ENCODE peak calls at places on chromosomes 7 and 10, in five cellular contexts. One of them, this sample, is unnamed.

GRCh38 chr7:152615052-152615741 is 60.7 kb downstream of the XRCC2 start:
- DNase-seq in activated naive CD4-positive, alpha-beta T cell: no peak
- DNase-seq in T-cell: no peak
- DNase-seq in ureter: no peak
- DNase-seq in mammary epithelial cell: no peak
- DNase-seq in this sample: no peak

GRCh38 chr7:155729847-155730246 is 82.4 kb downstream of the SHH start:
- DNase-seq in activated naive CD4-positive, alpha-beta T cell: no peak
- DNase-seq in T-cell: no peak
- DNase-seq in ureter: no peak
- DNase-seq in mammary epithelial cell: peak
- DNase-seq in this sample: peak

GRCh38 chr10:132389631-132390454 is 7.2 kb upstream of the PWWP2B start:
- DNase-seq in activated naive CD4-positive, alpha-beta T cell: no peak
- DNase-seq in T-cell: no peak
- DNase-seq in mammary epithelial cell: no peak
- DNase-seq in ureter: no peak
- DNase-seq in this sample: no peak

GRCh38 chr10:121683803-121684202 is 85.6 kb upstream of the FGFR2 start:
- DNase-seq in activated naive CD4-positive, alpha-beta T cell: no peak
- DNase-seq in T-cell: no peak
- DNase-seq in mammary epithelial cell: no peak
- DNase-seq in ureter: no peak
- DNase-seq in this sample: no peak

GRCh38 chr10:86294346-86295265 is 72.0 kb downstream of the GRID1 start:
- DNase-seq in T-cell: no peak
- DNase-seq in mammary epithelial cell: no peak
- DNase-seq in ureter: peak
- DNase-seq in activated naive CD4-positive, alpha-beta T cell: no peak
- DNase-seq in this sample: no peak

GRCh38 chr7:81210092-81211064 is 291.5 kb upstream of the SEMA3C start:
- DNase-seq in ureter: no peak
- DNase-seq in T-cell: no peak
- DNase-seq in activated naive CD4-positive, alpha-beta T cell: no peak
- DNase-seq in mammary epithelial cell: no peak
- DNase-seq in this sample: no peak

GRCh38 chr7:138519061-138519798 is 59.2 kb downstream of the TRIM24 start:
- DNase-seq in T-cell: no peak
- DNase-seq in activated naive CD4-positive, alpha-beta T cell: no peak
- DNase-seq in ureter: no peak
- DNase-seq in mammary epithelial cell: no peak
- DNase-seq in this sample: no peak

GRCh38 chr7:105759670-105760548 is 116.5 kb downstream of the ATXN7L1 start:
- DNase-seq in mammary epithelial cell: peak
- DNase-seq in T-cell: peak
- DNase-seq in activated naive CD4-positive, alpha-beta T cell: no peak
- DNase-seq in ureter: no peak
- DNase-seq in this sample: peak

GRCh38 chr10:20995123-20995978 is 98.2 kb upstream of the NEBL start:
- DNase-seq in activated naive CD4-positive, alpha-beta T cell: no peak
- DNase-seq in mammary epithelial cell: no peak
- DNase-seq in T-cell: no peak
- DNase-seq in ureter: no peak
- DNase-seq in this sample: no peak

GRCh38 chr10:3427846-3428442 is 255.4 kb upstream of the PITRM1 start:
- DNase-seq in activated naive CD4-positive, alpha-beta T cell: no peak
- DNase-seq in T-cell: no peak
- DNase-seq in ureter: no peak
- DNase-seq in mammary epithelial cell: no peak
- DNase-seq in this sample: no peak

GRCh38 chr7:66326501-66327180 is 121.5 kb downstream of the TPST1 start:
- DNase-seq in activated naive CD4-positive, alpha-beta T cell: no peak
- DNase-seq in mammary epithelial cell: no peak
- DNase-seq in T-cell: no peak
- DNase-seq in ureter: no peak
- DNase-seq in this sample: no peak

GRCh38 chr10:105468769-105469168 is 827.7 kb downstream of the SORCS3 start:
- DNase-seq in ureter: no peak
- DNase-seq in activated naive CD4-positive, alpha-beta T cell: no peak
- DNase-seq in mammary epithelial cell: no peak
- DNase-seq in T-cell: no peak
- DNase-seq in this sample: no peak

GRCh38 chr7:22397981-22398380 is 41.0 kb upstream of the RAPGEF5 start:
- DNase-seq in mammary epithelial cell: no peak
- DNase-seq in ureter: no peak
- DNase-seq in T-cell: no peak
- DNase-seq in activated naive CD4-positive, alpha-beta T cell: no peak
- DNase-seq in this sample: no peak

GRCh38 chr10:79322616-79323566 is 24.4 kb upstream of the PPIF start:
- DNase-seq in T-cell: peak
- DNase-seq in mammary epithelial cell: peak
- DNase-seq in activated naive CD4-positive, alpha-beta T cell: no peak
- DNase-seq in ureter: peak
- DNase-seq in this sample: peak

GRCh38 chr10:73183882-73184281 is 16.0 kb downstream of the FAM149B1 start:
- DNase-seq in mammary epithelial cell: no peak
- DNase-seq in ureter: no peak
- DNase-seq in activated naive CD4-positive, alpha-beta T cell: no peak
- DNase-seq in T-cell: no peak
- DNase-seq in this sample: no peak

GRCh38 chr10:308572-309085 is 173.4 kb downstream of the ZMYND11 start:
- DNase-seq in ureter: no peak
- DNase-seq in mammary epithelial cell: no peak
- DNase-seq in T-cell: no peak
- DNase-seq in activated naive CD4-positive, alpha-beta T cell: no peak
- DNase-seq in this sample: no peak

GRCh38 chr7:111835066-111835465 is 272.8 kb upstream of the IMMP2L start:
- DNase-seq in activated naive CD4-positive, alpha-beta T cell: no peak
- DNase-seq in ureter: no peak
- DNase-seq in mammary epithelial cell: peak
- DNase-seq in T-cell: no peak
- DNase-seq in this sample: no peak

GRCh38 chr10:108204528-108205313 is 1040.2 kb upstream of the SORCS1 start:
- DNase-seq in activated naive CD4-positive, alpha-beta T cell: no peak
- DNase-seq in T-cell: no peak
- DNase-seq in mammary epithelial cell: peak
- DNase-seq in ureter: no peak
- DNase-seq in this sample: no peak

GRCh38 chr10:112845145-112845544 is 104.9 kb upstream of the TCF7L2 start:
- DNase-seq in ureter: no peak
- DNase-seq in T-cell: no peak
- DNase-seq in mammary epithelial cell: no peak
- DNase-seq in activated naive CD4-positive, alpha-beta T cell: no peak
- DNase-seq in this sample: no peak

GRCh38 chr10:87092861-87093460 is 1.7 kb downstream of the GLUD1 start:
- DNase-seq in ureter: no peak
- DNase-seq in mammary epithelial cell: peak
- DNase-seq in activated naive CD4-positive, alpha-beta T cell: no peak
- DNase-seq in T-cell: no peak
- DNase-seq in this sample: peak

GRCh38 chr10:94235470-94235869 is 127.3 kb downstream of the NOC3L start:
- DNase-seq in activated naive CD4-positive, alpha-beta T cell: no peak
- DNase-seq in T-cell: no peak
- DNase-seq in mammary epithelial cell: no peak
- DNase-seq in ureter: no peak
- DNase-seq in this sample: no peak

GRCh38 chr7:91291902-91292301 is 27.7 kb downstream of the FZD1 start:
- DNase-seq in activated naive CD4-positive, alpha-beta T cell: no peak
- DNase-seq in T-cell: no peak
- DNase-seq in mammary epithelial cell: no peak
- DNase-seq in ureter: no peak
- DNase-seq in this sample: no peak

GRCh38 chr10:46548781-46549090 is 7.7 kb downstream of the GPRIN2 start:
- DNase-seq in ureter: no peak
- DNase-seq in activated naive CD4-positive, alpha-beta T cell: no peak
- DNase-seq in mammary epithelial cell: no peak
- DNase-seq in T-cell: peak
- DNase-seq in this sample: no peak

GRCh38 chr10:55550241-55550640 is 749.2 kb upstream of the PCDH15 start:
- DNase-seq in mammary epithelial cell: peak
- DNase-seq in activated naive CD4-positive, alpha-beta T cell: no peak
- DNase-seq in T-cell: no peak
- DNase-seq in ureter: no peak
- DNase-seq in this sample: no peak

GRCh38 chr10:6269953-6270867 is 67.5 kb downstream of the PFKFB3 start:
- DNase-seq in T-cell: peak
- DNase-seq in ureter: no peak
- DNase-seq in mammary epithelial cell: peak
- DNase-seq in activated naive CD4-positive, alpha-beta T cell: no peak
- DNase-seq in this sample: no peak

GRCh38 chr7:21028186-21028989 is 241.7 kb upstream of the SP8 start:
- DNase-seq in ureter: no peak
- DNase-seq in activated naive CD4-positive, alpha-beta T cell: no peak
- DNase-seq in T-cell: no peak
- DNase-seq in mammary epithelial cell: peak
- DNase-seq in this sample: no peak

GRCh38 chr7:28078036-28078901 is 102.3 kb downstream of the JAZF1 start:
- DNase-seq in ureter: no peak
- DNase-seq in T-cell: peak
- DNase-seq in mammary epithelial cell: peak
- DNase-seq in activated naive CD4-positive, alpha-beta T cell: no peak
- DNase-seq in this sample: peak

GRCh38 chr7:150979706-150980390 is 1.7 kb upstream of the KCNH2 start:
- DNase-seq in T-cell: no peak
- DNase-seq in mammary epithelial cell: no peak
- DNase-seq in activated naive CD4-positive, alpha-beta T cell: no peak
- DNase-seq in ureter: peak
- DNase-seq in this sample: no peak

GRCh38 chr10:102804382-102804781 is 32.8 kb downstream of the CYP17A1 start:
- DNase-seq in ureter: no peak
- DNase-seq in mammary epithelial cell: no peak
- DNase-seq in T-cell: no peak
- DNase-seq in activated naive CD4-positive, alpha-beta T cell: no peak
- DNase-seq in this sample: no peak

GRCh38 chr7:152647-153046 is 39.7 kb upstream of the FAM20C start:
- DNase-seq in ureter: no peak
- DNase-seq in activated naive CD4-positive, alpha-beta T cell: no peak
- DNase-seq in T-cell: no peak
- DNase-seq in mammary epithelial cell: no peak
- DNase-seq in this sample: no peak

GRCh38 chr7:46071076-46071475 is 150.0 kb upstream of the IGFBP3 start:
- DNase-seq in mammary epithelial cell: no peak
- DNase-seq in activated naive CD4-positive, alpha-beta T cell: no peak
- DNase-seq in T-cell: no peak
- DNase-seq in ureter: no peak
- DNase-seq in this sample: no peak

GRCh38 chr7:22240904-22241571 is 115.9 kb downstream of the RAPGEF5 start:
- DNase-seq in T-cell: no peak
- DNase-seq in activated naive CD4-positive, alpha-beta T cell: no peak
- DNase-seq in ureter: no peak
- DNase-seq in mammary epithelial cell: no peak
- DNase-seq in this sample: no peak

GRCh38 chr7:112989531-112989930 is 97.1 kb downstream of the GPR85 start:
- DNase-seq in ureter: no peak
- DNase-seq in mammary epithelial cell: no peak
- DNase-seq in activated naive CD4-positive, alpha-beta T cell: no peak
- DNase-seq in T-cell: no peak
- DNase-seq in this sample: no peak

GRCh38 chr10:6213257-6213905 is 10.6 kb downstream of the PFKFB3 start:
- DNase-seq in T-cell: no peak
- DNase-seq in activated naive CD4-positive, alpha-beta T cell: no peak
- DNase-seq in ureter: no peak
- DNase-seq in mammary epithelial cell: no peak
- DNase-seq in this sample: no peak

GRCh38 chr7:6392712-6393666 is 54.8 kb downstream of the DAGLB start:
- DNase-seq in activated naive CD4-positive, alpha-beta T cell: no peak
- DNase-seq in ureter: peak
- DNase-seq in mammary epithelial cell: peak
- DNase-seq in T-cell: no peak
- DNase-seq in this sample: no peak

GRCh38 chr10:124293641-124294449 is 124.9 kb downstream of the OAT start:
- DNase-seq in mammary epithelial cell: no peak
- DNase-seq in activated naive CD4-positive, alpha-beta T cell: no peak
- DNase-seq in T-cell: no peak
- DNase-seq in ureter: no peak
- DNase-seq in this sample: no peak

GRCh38 chr10:5976689-5977470 is 463 bp downstream of the IL15RA start:
- DNase-seq in ureter: peak
- DNase-seq in mammary epithelial cell: peak
- DNase-seq in T-cell: peak
- DNase-seq in activated naive CD4-positive, alpha-beta T cell: peak
- DNase-seq in this sample: peak

GRCh38 chr10:91816986-91817385 is 18.8 kb downstream of the TNKS2 start:
- DNase-seq in mammary epithelial cell: no peak
- DNase-seq in activated naive CD4-positive, alpha-beta T cell: no peak
- DNase-seq in ureter: no peak
- DNase-seq in T-cell: no peak
- DNase-seq in this sample: no peak

GRCh38 chr7:75809396-75809795 is 4.2 kb downstream of the CCL24 start:
- DNase-seq in activated naive CD4-positive, alpha-beta T cell: no peak
- DNase-seq in ureter: no peak
- DNase-seq in T-cell: no peak
- DNase-seq in mammary epithelial cell: no peak
- DNase-seq in this sample: no peak

GRCh38 chr10:24518981-24519597 is 204.6 kb downstream of the ARHGAP21 start:
- DNase-seq in mammary epithelial cell: peak
- DNase-seq in T-cell: peak
- DNase-seq in activated naive CD4-positive, alpha-beta T cell: no peak
- DNase-seq in ureter: peak
- DNase-seq in this sample: peak